ENCODE peak calls at places on chromosomes 7 and 10, in ten cellular contexts. N, Q, C, H, T, J, M, D, O and I are unnamed samples.

GRCh38 chr7:18125536-18125935 is 97.9 kb upstream of the PRPS1L1 start:
- DNase-seq in M (no peak), D (no peak), T (no peak), C (no peak), N (no peak), H (no peak), J (peak; percentile 11), Q (no peak), O (no peak), I (no peak)

GRCh38 chr10:68073631-68074403 is 1.3 kb downstream of the HERC4 start:
- DNase-seq in O (no peak), H (no peak), Q (no peak), J (peak; percentile 61), N (no peak), T (no peak), C (no peak), D (no peak), M (no peak), I (no peak)

GRCh38 chr10:53990799-53991238 is 810.2 kb downstream of the PCDH15 start:
- DNase-seq in O (no peak), H (no peak), C (peak; percentile 46), M (no peak), T (no peak), N (no peak), D (no peak), J (no peak), Q (no peak), I (no peak)

GRCh38 chr7:25714013-25714412 is 438.0 kb upstream of the NFE2L3 start:
- DNase-seq in T (no peak), M (no peak), J (no peak), D (no peak), C (no peak), O (no peak), H (no peak), Q (no peak), N (no peak), I (no peak)

GRCh38 chr7:41745451-41745850 is 42.6 kb upstream of the INHBA start:
- DNase-seq in J (no peak), C (no peak), Q (no peak), T (no peak), D (no peak), M (no peak), H (no peak), N (no peak), O (no peak), I (no peak)

GRCh38 chr10:16505168-16505567 is 16.5 kb downstream of the C1QL3 start:
- DNase-seq in J (peak; percentile 32), T (no peak), N (no peak), M (no peak), C (no peak), O (no peak), D (no peak), H (no peak), Q (no peak), I (no peak)

GRCh38 chr7:34011017-34011680 is 105.8 kb downstream of the BMPER start:
- DNase-seq in J (no peak), C (no peak), H (no peak), Q (no peak), T (no peak), M (no peak), D (no peak), O (no peak), N (no peak), I (no peak)

GRCh38 chr7:157522189-157522588 is 185.4 kb downstream of the DNAJB6 start:
- DNase-seq in C (peak; percentile 57), O (no peak), M (peak; percentile 66), N (no peak), Q (peak; percentile 49), H (no peak), D (no peak), T (no peak), J (no peak), I (no peak)

GRCh38 chr10:117587036-117587435 is 44.5 kb downstream of the EMX2 start:
- DNase-seq in C (no peak), O (no peak), J (no peak), D (no peak), H (no peak), M (no peak), T (no peak), Q (no peak), N (no peak), I (no peak)

GRCh38 chr7:4681922-4682620 is at the start of gene FOXK1:
- DNase-seq in N (no peak), O (peak; percentile 76), T (peak; percentile 67), D (peak; percentile 99), M (peak; percentile 92), J (peak; percentile 39), H (peak; percentile 89), Q (no peak), C (peak; percentile 91), I (no peak)

GRCh38 chr10:11616021-11616420 is 4.6 kb upstream of the USP6NL start:
- DNase-seq in N (no peak), H (no peak), C (no peak), T (no peak), J (peak; percentile 20), O (no peak), D (no peak), Q (no peak), M (no peak), I (no peak)

GRCh38 chr10:129992356-129992755 is 28.3 kb upstream of the EBF3 start:
- DNase-seq in N (no peak), M (no peak), D (no peak), H (no peak), J (no peak), C (no peak), T (no peak), Q (no peak), O (no peak), I (no peak)

GRCh38 chr7:76293407-76293901 is 9.0 kb upstream of the HSPB1 start:
- DNase-seq in N (no peak), C (no peak), J (peak; percentile 52), T (no peak), D (no peak), H (no peak), O (no peak), M (no peak), Q (no peak), I (no peak)

GRCh38 chr7:99693427-99694200 is 13.8 kb upstream of the CYP3A5 start:
- DNase-seq in J (no peak), O (peak; percentile 77), H (peak; percentile 82), D (no peak), C (no peak), M (no peak), N (peak; percentile 13), T (peak; percentile 45), Q (no peak), I (no peak)

DNA sequence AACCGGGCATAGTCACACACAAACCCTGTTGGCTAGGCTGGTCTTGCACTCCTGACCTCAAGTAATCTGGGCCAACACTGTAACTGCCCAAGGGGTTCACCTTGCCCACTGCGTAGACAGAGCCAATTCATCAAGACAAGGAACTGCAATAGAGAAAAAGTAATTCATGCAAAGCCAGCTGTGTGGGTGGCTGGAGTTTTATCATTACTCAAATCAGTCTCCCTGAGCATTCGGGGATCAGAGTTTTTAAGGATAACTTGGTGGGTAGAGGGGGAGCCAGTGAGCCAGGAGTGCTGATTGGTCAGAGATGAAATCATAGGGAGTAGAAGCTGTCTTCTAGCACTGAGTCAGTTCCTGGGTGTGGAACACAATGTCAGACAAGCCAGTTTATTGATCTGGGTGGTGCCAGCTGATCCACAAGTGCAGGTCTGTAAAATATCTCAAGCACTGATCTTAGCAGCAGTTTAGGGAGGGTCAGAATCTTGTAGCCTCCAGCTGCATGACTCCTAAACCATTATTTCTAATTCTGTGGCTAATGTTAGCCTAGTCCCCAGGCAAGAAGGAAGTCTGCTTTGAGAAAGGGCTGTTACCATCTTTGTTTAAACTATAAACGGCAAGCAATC is 15.6 kb upstream of the FXYD4 start:
- DNase-seq in D (no peak), H (no peak), M (no peak), T (peak; percentile 70), J (no peak), Q (no peak), C (no peak), N (no peak), O (peak; percentile 16), I (no peak)
- H3K9me3 ChIP-seq in D (no peaks in the 10 kb centered on the region), H (no peaks in the 10 kb centered on the region), M (no peaks in the 10 kb centered on the region), T (no peaks in the 10 kb centered on the region), J (no peaks in the 10 kb centered on the region), Q (no peaks in the 10 kb centered on the region), C (no peaks in the 10 kb centered on the region), N (no peaks in the 10 kb centered on the region), O (no peaks in the 10 kb centered on the region), I (no peaks in the 10 kb centered on the region)

DNA sequence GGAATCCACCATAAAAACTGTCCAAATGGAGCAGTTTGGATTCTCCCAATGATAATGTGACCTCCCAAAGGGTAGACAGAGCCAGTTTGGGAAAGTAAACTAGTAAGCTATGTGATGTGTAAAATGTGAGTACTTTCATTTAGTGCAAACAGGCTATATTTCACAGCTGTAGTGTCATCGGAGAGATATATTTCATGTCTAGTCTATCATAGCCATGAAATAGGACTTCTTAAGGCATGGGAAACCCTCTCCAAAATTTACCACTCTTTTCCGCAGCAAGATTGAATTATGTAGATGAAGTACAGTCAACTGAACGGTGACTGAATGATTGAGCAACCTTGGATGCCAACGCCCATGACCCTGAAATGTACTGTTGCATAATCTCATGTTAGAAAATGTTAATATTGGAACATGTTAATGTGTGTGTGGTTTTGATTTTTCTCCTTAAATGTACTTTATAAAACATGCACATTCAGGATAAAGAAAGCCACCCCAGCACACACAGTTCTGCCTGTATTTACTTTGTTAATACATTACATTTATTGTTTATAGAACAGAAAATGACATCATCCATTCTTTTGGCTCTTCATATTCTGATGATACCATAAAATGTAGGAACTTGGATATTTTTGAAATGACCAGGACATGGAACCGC is 140.5 kb downstream of the NRP1 start:
- DNase-seq in T (peak; percentile 32), N (no peak), H (no peak), J (peak; percentile 36), D (no peak), Q (no peak), C (no peak), M (no peak), O (peak; percentile 38), I (no peak)
- H3K27ac ChIP-seq in T (no peak overlapping the region), N (no peak overlapping the region), H (no peak overlapping the region), J (peak overlapping the region; percentile 78), D (peak overlapping the region; percentile 62), Q (peak overlapping the region; percentile 32), C (peak overlapping the region; percentile 39), M (no peak overlapping the region), O (peak overlapping the region; percentile 57), I (no peak overlapping the region)

GRCh38 chr7:123754295-123754871 is 5.6 kb upstream of the WASL start:
- DNase-seq in O (no peak), Q (no peak), D (no peak), M (no peak), H (no peak), N (no peak), C (no peak), T (peak; percentile 40), J (no peak), I (no peak)
- H3K4me3 ChIP-seq in O (no peak overlapping the region), Q (no peak overlapping the region), D (no peak overlapping the region), M (no peak overlapping the region), H (no peak overlapping the region), N (no peak overlapping the region), C (no peak overlapping the region), T (no peak overlapping the region), J (no peak overlapping the region), I (no peak overlapping the region)

DNA sequence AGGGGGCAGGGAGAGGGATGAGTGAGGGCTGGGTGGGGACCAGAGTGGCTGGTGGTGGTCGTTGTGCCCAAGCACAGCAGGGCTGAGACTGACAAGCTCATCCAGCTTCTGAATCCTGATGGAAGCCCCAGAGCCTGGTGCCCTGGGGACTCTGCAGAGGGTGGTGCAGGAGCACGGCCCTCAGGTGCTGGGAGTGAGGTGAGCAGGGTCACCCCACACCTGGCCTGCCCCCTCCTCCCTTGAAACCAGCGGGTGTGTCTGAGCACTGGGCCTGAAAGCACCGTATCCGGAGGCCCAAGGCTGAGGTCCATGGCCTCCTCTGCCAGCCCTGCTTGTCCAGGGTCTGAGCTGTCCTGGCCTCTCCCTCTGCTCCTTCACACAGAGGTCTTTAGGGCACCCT is 218.2 kb downstream of the ZNF248 start:
- DNase-seq in M (peak; percentile 57), J (no peak), N (no peak), D (no peak), O (no peak), Q (no peak), T (no peak), H (no peak), C (no peak), I (no peak)
- H3K9me3 ChIP-seq in M (peaks cover 2% of the 10 kb centered on the region), J (peaks cover 5% of the 10 kb centered on the region), N (peaks cover 12% of the 10 kb centered on the region), D (no peaks in the 10 kb centered on the region), O (no peaks in the 10 kb centered on the region), Q (peaks cover 7% of the 10 kb centered on the region), T (no peaks in the 10 kb centered on the region), H (no peaks in the 10 kb centered on the region), C (peaks cover 4% of the 10 kb centered on the region), I (peaks cover 44% of the 10 kb centered on the region)